ENCODE peak calls at places on chromosomes 4 and X, in six cellular contexts. J is transverse colon; Z is ovary; C is CD8-positive, alpha-beta memory T cell; N is RWPE1; M is right cardiac atrium. K is an unnamed sample.

GRCh38 chr4:181637186-181638105 is 605.8 kb upstream of the TENM3 start:
- DNase-seq in M (no peak), J (no peak), N (no peak), Z (no peak), C (no peak), K (no peak)

GRCh38 chr4:123826896-123827295 is 430.3 kb downstream of the SPRY1 start:
- DNase-seq in Z (no peak), M (peak; percentile 19), J (no peak), N (no peak), C (no peak), K (no peak)

GRCh38 chr4:82681759-82682158 is 116.8 kb downstream of the SCD5 start:
- DNase-seq in J (no peak), M (no peak), N (no peak), Z (no peak), C (no peak), K (no peak)

GRCh38 chr4:20528508-20528907 is 171.8 kb upstream of the PACRGL start:
- DNase-seq in J (no peak), M (no peak), C (no peak), N (peak; percentile 3), Z (no peak), K (no peak)

GRCh38 chrX:29941292-29941691 is 274.1 kb upstream of the MAGEB2 start:
- DNase-seq in Z (no peak), C (no peak), N (no peak), M (no peak), J (no peak), K (no peak)

GRCh38 chr4:137370699-137371098 is 161.6 kb downstream of the PCDH18 start:
- DNase-seq in N (no peak), J (no peak), C (no peak), M (no peak), Z (no peak), K (no peak)

GRCh38 chr4:2434420-2434819 is 15.7 kb downstream of the CFAP99 start:
- DNase-seq in M (no peak), J (no peak), C (no peak), Z (no peak), N (no peak), K (no peak)

GRCh38 chrX:137999071-137999470 is 433.1 kb downstream of the ZIC3 start:
- DNase-seq in M (no peak), J (no peak), N (no peak), C (no peak), Z (no peak), K (no peak)

GRCh38 chrX:66676990-66677389 is 38.1 kb upstream of the EDA2R start:
- DNase-seq in Z (no peak), M (no peak), N (peak; percentile 1), J (no peak), C (no peak), K (no peak)

GRCh38 chr4:8701101-8702019 is 108.8 kb downstream of the CPZ start:
- DNase-seq in N (no peak), J (peak; percentile 3), M (no peak), C (no peak), Z (no peak), K (no peak)

GRCh38 chr4:14667624-14668295 is 334.5 kb upstream of the CPEB2 start:
- DNase-seq in N (peak; percentile 11), M (no peak), J (no peak), Z (no peak), C (no peak), K (no peak)

GRCh38 chrX:11665144-11666040 is at the start of gene ARHGAP6:
- DNase-seq in J (peak; percentile 26), Z (peak; percentile 67), M (peak; percentile 55), N (peak; percentile 5), C (no peak), K (peak; percentile 5)

GRCh38 chrX:18873189-18873791 is 110.6 kb downstream of the PHKA2 start:
- DNase-seq in J (no peak), C (no peak), M (peak; percentile 57), Z (no peak), N (peak; percentile 56), K (no peak)

GRCh38 chrX:2614911-2615310 is 76.2 kb upstream of the CD99 start:
- DNase-seq in J (no peak), Z (no peak), N (no peak), C (no peak), M (no peak), K (no peak)

GRCh38 chr4:76147454-76148141 is 599 bp downstream of the NUP54 start:
- DNase-seq in Z (no peak), C (peak; percentile 33), J (peak; percentile 60), M (peak; percentile 56), N (peak; percentile 87), K (peak; percentile 61)

GRCh38 chrX:136206916-136207315 is 44.3 kb downstream of the MAP7D3 start:
- DNase-seq in C (no peak), J (no peak), M (no peak), Z (no peak), N (no peak), K (no peak)

GRCh38 chr4:107999932-108000539 is 10.3 kb downstream of the HADH start:
- DNase-seq in J (no peak), Z (no peak), C (no peak), N (no peak), M (no peak), K (no peak)

GRCh38 chr4:2942037-2942531 is 21.1 kb downstream of the NOP14 start:
- DNase-seq in N (no peak), M (no peak), C (no peak), Z (peak; percentile 13), J (peak; percentile 11), K (peak; percentile 10)

GRCh38 chr4:119132306-119132705 is 3.3 kb upstream of the MYOZ2 start:
- DNase-seq in C (no peak), J (no peak), N (no peak), Z (no peak), M (peak; percentile 16), K (no peak)

GRCh38 chr4:18894928-18895327 is 873.4 kb upstream of the LCORL start:
- DNase-seq in C (no peak), N (no peak), Z (no peak), M (no peak), J (no peak), K (no peak)

GRCh38 chr4:93659629-93660028 is 168.9 kb upstream of the ATOH1 start:
- DNase-seq in N (no peak), M (no peak), J (no peak), Z (no peak), C (no peak), K (no peak)

GRCh38 chrX:70452143-70452733 is 7.6 kb downstream of the DLG3 start:
- DNase-seq in M (peak; percentile 49), C (peak; percentile 40), N (no peak), Z (peak; percentile 66), J (peak; percentile 68), K (peak; percentile 62)

GRCh38 chrX:77962068-77962902 is 7.2 kb downstream of the PGAM4 start:
- DNase-seq in C (no peak), M (no peak), N (no peak), Z (no peak), J (no peak), K (no peak)

GRCh38 chrX:39174761-39175417 is 373.6 kb downstream of the MID1IP1 start:
- DNase-seq in J (peak; percentile 46), N (no peak), C (peak; percentile 8), Z (peak; percentile 30), M (no peak), K (peak; percentile 40)

GRCh38 chr4:54813674-54814073 is 155.9 kb downstream of the KIT start:
- DNase-seq in M (no peak), N (no peak), Z (no peak), J (no peak), C (no peak), K (no peak)

GRCh38 chr4:185657699-185658098 is 122.4 kb upstream of the PDLIM3 start:
- DNase-seq in M (no peak), N (no peak), C (no peak), J (no peak), Z (no peak), K (no peak)

GRCh38 chr4:185665655-185666054 is 130.3 kb upstream of the PDLIM3 start:
- DNase-seq in Z (no peak), N (no peak), J (no peak), M (no peak), C (no peak), K (no peak)

GRCh38 chr4:185657191-185657590 is 121.9 kb upstream of the PDLIM3 start:
- DNase-seq in Z (no peak), N (no peak), C (no peak), J (no peak), M (no peak), K (no peak)

GRCh38 chr4:185660340-185660739 is 125.0 kb upstream of the PDLIM3 start:
- DNase-seq in J (no peak), N (no peak), C (no peak), M (no peak), Z (no peak), K (no peak)

GRCh38 chr4:185662030-185662778 is 126.9 kb upstream of the PDLIM3 start:
- DNase-seq in C (no peak), N (no peak), Z (no peak), M (no peak), J (no peak), K (no peak)
- H3K27ac ChIP-seq in C (no peak overlapping the region), N (no peak overlapping the region), Z (no peak overlapping the region), M (peak overlapping the region; percentile 82), J (no peak overlapping the region), K (no peak overlapping the region)

GRCh38 chr4:73816814-73817213 is 19.7 kb upstream of the CXCL6 start:
- DNase-seq in N (peak; percentile 30), M (peak; percentile 42), Z (no peak), C (no peak), J (no peak), K (no peak)

GRCh38 chr4:73814679-73815078 is 21.8 kb upstream of the CXCL6 start:
- DNase-seq in Z (no peak), M (no peak), C (no peak), J (no peak), N (no peak), K (no peak)

GRCh38 chr4:73810191-73810590 is 26.3 kb upstream of the CXCL6 start:
- DNase-seq in M (no peak), C (no peak), N (no peak), Z (no peak), J (no peak), K (no peak)

GRCh38 chr4:73815145-73815544 is 21.3 kb upstream of the CXCL6 start:
- DNase-seq in Z (no peak), N (no peak), C (no peak), J (no peak), M (no peak), K (no peak)

GRCh38 chr4:73811841-73812240 is 24.6 kb upstream of the CXCL6 start:
- DNase-seq in M (no peak), N (no peak), J (no peak), C (no peak), Z (no peak), K (no peak)
- H3K27ac ChIP-seq in M (no peak overlapping the region), N (no peak overlapping the region), J (no peak overlapping the region), C (no peak overlapping the region), Z (no peak overlapping the region), K (no peak overlapping the region)

GRCh38 chr4:78971326-78971725 is 32.1 kb upstream of the PAQR3 start:
- DNase-seq in C (no peak), Z (no peak), M (no peak), N (no peak), J (no peak), K (peak; percentile 5)
- H3K27ac ChIP-seq in C (no peak overlapping the region), Z (no peak overlapping the region), M (peak overlapping the region; percentile 77), N (no peak overlapping the region), J (no peak overlapping the region), K (no peak overlapping the region)

DNA sequence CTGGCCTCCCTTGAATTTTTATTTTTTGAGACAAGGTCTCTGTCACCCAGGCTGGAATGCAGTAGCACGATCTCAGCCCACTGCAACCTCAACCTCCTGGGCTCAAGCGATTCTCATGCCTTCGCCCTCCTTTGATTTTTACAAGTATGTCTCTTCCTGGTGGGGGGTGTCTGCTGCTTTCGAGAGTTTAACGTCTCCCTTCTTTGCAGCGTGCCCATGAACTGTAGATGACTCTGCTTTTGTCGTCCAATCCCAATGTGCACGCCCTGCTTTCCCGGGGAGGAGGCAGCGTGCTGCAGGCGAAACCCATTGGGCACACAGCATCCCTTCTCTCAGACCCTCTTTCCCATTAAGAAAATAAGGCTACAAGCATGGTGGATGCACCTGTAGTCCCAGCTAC is 7.0 kb downstream of the PRKX start:
- DNase-seq in C (no peak), N (no peak), J (no peak), M (no peak), Z (no peak), K (no peak)
- H3K27ac ChIP-seq in C (no peak overlapping the region), N (no peak overlapping the region), J (no peak overlapping the region), M (no peak overlapping the region), Z (no peak overlapping the region), K (no peak overlapping the region)

K was measured in body of pancreas.